ENCODE peak calls at places on chromosomes 5 and 9, in seven cellular contexts. One of them, this sample, is unnamed.

GRCh38 chr9:113313276-113313675 is 10.1 kb upstream of the RNF183 start:
- DNase-seq in HCT116: no peak
- DNase-seq in HepG2: no peak
- DNase-seq in Panc1: no peak
- DNase-seq in K562: no peak
- DNase-seq in GM12878: no peak
- DNase-seq in SK-N-SH: no peak
- DNase-seq in this sample: no peak

GRCh38 chr5:136730426-136730825 is 365.1 kb upstream of the TRPC7 start:
- DNase-seq in HCT116: no peak
- DNase-seq in HepG2: no peak
- DNase-seq in Panc1: no peak
- DNase-seq in K562: no peak
- DNase-seq in GM12878: no peak
- DNase-seq in SK-N-SH: no peak
- DNase-seq in this sample: no peak

GRCh38 chr5:42756630-42757601 is at the start of gene CCDC152:
- DNase-seq in HCT116: no peak
- DNase-seq in HepG2: no peak
- DNase-seq in Panc1: no peak
- DNase-seq in K562: peak
- DNase-seq in GM12878: no peak
- DNase-seq in SK-N-SH: peak
- DNase-seq in this sample: peak

GRCh38 chr9:28688172-28688571 is 1114.9 kb upstream of the C9orf72 start:
- DNase-seq in HCT116: no peak
- DNase-seq in HepG2: no peak
- DNase-seq in Panc1: no peak
- DNase-seq in K562: no peak
- DNase-seq in GM12878: no peak
- DNase-seq in SK-N-SH: no peak
- DNase-seq in this sample: no peak

GRCh38 chr5:71882826-71883744 is 164.0 kb downstream of the CARTPT start:
- DNase-seq in HCT116: no peak
- DNase-seq in HepG2: no peak
- DNase-seq in Panc1: no peak
- DNase-seq in K562: no peak
- DNase-seq in GM12878: no peak
- DNase-seq in SK-N-SH: peak
- DNase-seq in this sample: no peak

GRCh38 chr9:132011309-132011708 is 68.4 kb downstream of the MED27 start:
- DNase-seq in HCT116: no peak
- DNase-seq in HepG2: no peak
- DNase-seq in Panc1: no peak
- DNase-seq in K562: no peak
- DNase-seq in GM12878: no peak
- DNase-seq in SK-N-SH: no peak
- DNase-seq in this sample: no peak

GRCh38 chr9:121233906-121234901 is 32.5 kb upstream of the RAB14 start:
- DNase-seq in HCT116: no peak
- DNase-seq in HepG2: no peak
- DNase-seq in Panc1: no peak
- DNase-seq in K562: peak
- DNase-seq in GM12878: no peak
- DNase-seq in SK-N-SH: no peak
- DNase-seq in this sample: no peak

GRCh38 chr5:61675015-61675692 is 343.1 kb downstream of the ZSWIM6 start:
- DNase-seq in HCT116: peak
- DNase-seq in HepG2: peak
- DNase-seq in Panc1: no peak
- DNase-seq in K562: no peak
- DNase-seq in GM12878: no peak
- DNase-seq in SK-N-SH: no peak
- DNase-seq in this sample: no peak

GRCh38 chr5:167631191-167631590 is 660.3 kb upstream of the WWC1 start:
- DNase-seq in HCT116: no peak
- DNase-seq in HepG2: no peak
- DNase-seq in Panc1: no peak
- DNase-seq in K562: no peak
- DNase-seq in GM12878: no peak
- DNase-seq in SK-N-SH: no peak
- DNase-seq in this sample: no peak

GRCh38 chr9:28289732-28290131 is 716.5 kb upstream of the C9orf72 start:
- DNase-seq in HCT116: no peak
- DNase-seq in HepG2: no peak
- DNase-seq in Panc1: no peak
- DNase-seq in K562: no peak
- DNase-seq in GM12878: no peak
- DNase-seq in SK-N-SH: no peak
- DNase-seq in this sample: no peak

GRCh38 chr5:111512026-111512405 is 319 bp downstream of the STARD4 start:
- DNase-seq in HCT116: no peak
- DNase-seq in HepG2: peak
- DNase-seq in Panc1: no peak
- DNase-seq in K562: no peak
- DNase-seq in GM12878: no peak
- DNase-seq in SK-N-SH: no peak
- DNase-seq in this sample: no peak

GRCh38 chr9:3528466-3528865 is 2.7 kb upstream of the RFX3 start:
- DNase-seq in HCT116: no peak
- DNase-seq in HepG2: no peak
- DNase-seq in Panc1: no peak
- DNase-seq in K562: peak
- DNase-seq in GM12878: peak
- DNase-seq in SK-N-SH: no peak
- DNase-seq in this sample: no peak

DNA sequence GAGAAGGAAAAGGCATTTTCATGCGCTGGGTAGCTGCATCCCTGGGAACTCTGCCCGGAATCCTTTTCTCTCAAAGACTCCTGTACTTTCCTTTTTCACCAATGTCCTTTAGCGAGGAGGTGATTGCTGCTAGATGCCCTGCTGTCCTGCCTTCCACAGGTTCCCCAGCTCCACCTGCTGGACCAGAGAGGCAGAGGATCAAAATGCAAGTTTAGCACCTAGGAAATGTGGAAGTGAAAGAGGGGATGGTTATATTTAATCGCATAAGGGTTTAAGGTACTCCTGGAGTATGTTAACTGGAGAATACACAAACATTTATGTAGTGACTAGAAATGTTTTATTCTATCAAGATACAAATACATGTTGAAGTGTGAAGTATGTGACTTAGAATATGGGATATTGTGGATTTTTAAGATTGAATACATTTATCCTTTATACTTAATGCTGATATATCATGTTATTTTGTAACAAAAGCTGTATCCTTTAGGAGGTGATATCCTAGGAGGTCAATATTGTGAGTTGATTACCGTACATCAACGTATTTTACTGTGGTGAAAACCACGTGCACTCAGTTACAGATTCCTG is 145.8 kb downstream of the ARHGAP26 start:
- DNase-seq in HCT116: no peak
- DNase-seq in HepG2: peak
- DNase-seq in Panc1: peak
- DNase-seq in K562: peak
- DNase-seq in GM12878: peak
- DNase-seq in SK-N-SH: peak
- DNase-seq in this sample: peak
- TF ChIP-seq SIN3A in HCT116: no peak
- TF ChIP-seq SIN3A in HepG2: no peak
- TF ChIP-seq SIN3A in Panc1: no peak
- TF ChIP-seq SIN3A in K562: no peak
- TF ChIP-seq SIN3A in GM12878: no peak
- TF ChIP-seq SIN3A in SK-N-SH: no peak
- TF ChIP-seq SIN3A in this sample: no peak

GRCh38 chr5:1507961-1508678 is 15.6 kb downstream of the LPCAT1 start:
- DNase-seq in HCT116: no peak
- DNase-seq in HepG2: no peak
- DNase-seq in Panc1: no peak
- DNase-seq in K562: no peak
- DNase-seq in GM12878: no peak
- DNase-seq in SK-N-SH: no peak
- DNase-seq in this sample: no peak
- TF ChIP-seq SIN3A in HCT116: no peak
- TF ChIP-seq SIN3A in HepG2: no peak
- TF ChIP-seq SIN3A in Panc1: no peak
- TF ChIP-seq SIN3A in K562: no peak
- TF ChIP-seq SIN3A in GM12878: no peak
- TF ChIP-seq SIN3A in SK-N-SH: no peak
- TF ChIP-seq SIN3A in this sample: no peak

DNA sequence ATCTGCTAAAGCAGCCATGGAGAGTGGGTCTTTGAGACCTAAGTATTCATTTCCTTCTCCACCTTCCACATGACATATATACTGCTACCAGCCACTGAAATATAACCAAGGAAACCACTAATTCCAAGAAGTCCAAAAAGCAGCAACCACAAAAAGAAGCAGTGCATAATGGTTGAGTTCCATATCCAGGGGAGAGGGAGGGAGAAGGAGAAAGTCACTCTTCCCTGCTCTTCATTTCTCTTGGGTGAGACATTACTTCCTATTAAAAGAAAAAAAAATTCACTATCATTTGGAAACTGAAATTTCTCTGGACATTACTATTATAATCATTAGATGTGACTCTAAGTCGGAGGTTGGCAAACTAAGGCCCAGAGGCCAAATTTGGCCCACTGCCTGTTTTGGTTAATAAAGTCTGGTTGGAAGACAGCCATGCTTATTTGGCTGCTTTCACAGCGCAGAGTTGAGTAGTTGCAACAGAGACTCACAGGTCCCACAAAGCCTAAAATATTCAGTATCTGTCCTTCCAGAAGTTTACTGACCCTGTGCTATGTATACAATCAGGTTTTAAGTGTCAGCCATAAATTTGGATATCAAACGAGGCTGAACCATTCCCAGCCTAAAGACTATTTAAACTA is 168.6 kb downstream of the MPDZ start:
- DNase-seq in HCT116: no peak
- DNase-seq in HepG2: no peak
- DNase-seq in Panc1: no peak
- DNase-seq in K562: no peak
- DNase-seq in GM12878: no peak
- DNase-seq in SK-N-SH: no peak
- DNase-seq in this sample: no peak
- TF ChIP-seq SIN3A in HCT116: no peak
- TF ChIP-seq SIN3A in HepG2: no peak
- TF ChIP-seq SIN3A in Panc1: no peak
- TF ChIP-seq SIN3A in K562: no peak
- TF ChIP-seq SIN3A in GM12878: no peak
- TF ChIP-seq SIN3A in SK-N-SH: no peak
- TF ChIP-seq SIN3A in this sample: no peak

GRCh38 chr5:15290953-15291352 is 209.0 kb upstream of the FBXL7 start:
- DNase-seq in HCT116: no peak
- DNase-seq in HepG2: no peak
- DNase-seq in Panc1: no peak
- DNase-seq in K562: no peak
- DNase-seq in GM12878: no peak
- DNase-seq in SK-N-SH: no peak
- DNase-seq in this sample: no peak
- TF ChIP-seq SIN3A in HCT116: no peak
- TF ChIP-seq SIN3A in HepG2: no peak
- TF ChIP-seq SIN3A in Panc1: no peak
- TF ChIP-seq SIN3A in K562: no peak
- TF ChIP-seq SIN3A in GM12878: no peak
- TF ChIP-seq SIN3A in SK-N-SH: no peak
- TF ChIP-seq SIN3A in this sample: no peak

GRCh38 chr5:1663186-1663585 is 136.5 kb downstream of the MRPL36 start:
- DNase-seq in HCT116: no peak
- DNase-seq in HepG2: no peak
- DNase-seq in Panc1: no peak
- DNase-seq in K562: no peak
- DNase-seq in GM12878: no peak
- DNase-seq in SK-N-SH: no peak
- DNase-seq in this sample: no peak
- TF ChIP-seq SIN3A in HCT116: no peak
- TF ChIP-seq SIN3A in HepG2: no peak
- TF ChIP-seq SIN3A in Panc1: no peak
- TF ChIP-seq SIN3A in K562: no peak
- TF ChIP-seq SIN3A in GM12878: no peak
- TF ChIP-seq SIN3A in SK-N-SH: no peak
- TF ChIP-seq SIN3A in this sample: no peak

DNA sequence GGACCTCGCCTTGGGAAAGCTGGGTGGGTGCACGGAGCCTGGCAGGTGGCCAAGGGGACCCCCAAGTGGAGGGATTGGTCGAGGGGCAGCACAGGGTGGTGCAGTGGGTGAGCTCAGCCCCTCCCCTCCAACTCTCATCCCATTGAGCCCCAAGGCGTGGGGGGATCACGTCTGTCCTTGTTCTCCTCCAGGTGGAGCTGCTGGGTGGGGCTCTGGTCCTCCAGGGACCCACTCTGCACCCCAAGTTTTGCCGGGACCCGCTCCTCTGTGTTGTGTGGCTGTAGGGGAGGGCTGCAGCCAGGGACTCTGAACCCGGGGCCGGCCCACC is 3.6 kb upstream of the FUT7 start:
- DNase-seq in HCT116: no peak
- DNase-seq in HepG2: no peak
- DNase-seq in Panc1: no peak
- DNase-seq in K562: peak
- DNase-seq in GM12878: no peak
- DNase-seq in SK-N-SH: no peak
- DNase-seq in this sample: no peak
- TF ChIP-seq SIN3A in HCT116: no peak
- TF ChIP-seq SIN3A in HepG2: no peak
- TF ChIP-seq SIN3A in Panc1: no peak
- TF ChIP-seq SIN3A in K562: no peak
- TF ChIP-seq SIN3A in GM12878: no peak
- TF ChIP-seq SIN3A in SK-N-SH: no peak
- TF ChIP-seq SIN3A in this sample: no peak